ENCODE peak calls at places on chromosomes 1 and 21, in seven cellular contexts. K, N, W, Y, A, M and R are unnamed samples.

GRCh38 chr21:24205317-24205716 is 1402.0 kb downstream of the MRPL39 start:
- DNase-seq in W (no peak), N (no peak), Y (no peak), M (no peak), K (no peak), A (no peak), R (no peak)

GRCh38 chr1:226223786-226224244 is 351 bp downstream of the MIXL1 start:
- DNase-seq in N (peak), M (peak), Y (no peak), A (no peak), W (peak), K (no peak), R (no peak)

GRCh38 chr1:205493241-205494085 is 11.0 kb upstream of the CDK18 start:
- DNase-seq in M (peak), N (no peak), Y (peak), W (peak), K (no peak), A (peak), R (no peak)

GRCh38 chr1:180815188-180815587 is 97.5 kb upstream of the KIAA1614 start:
- DNase-seq in M (no peak), W (no peak), K (no peak), Y (no peak), N (peak), A (peak), R (no peak)

GRCh38 chr1:100834779-100835645 is 59.6 kb downstream of the EXTL2 start:
- DNase-seq in W (peak), K (peak), N (no peak), Y (no peak), M (peak), A (no peak), R (peak)

GRCh38 chr21:38256599-38257302 is at the start of gene KCNJ15:
- DNase-seq in N (no peak), K (no peak), W (no peak), M (no peak), Y (no peak), A (no peak), R (no peak)

GRCh38 chr1:168362991-168363390 is 82.3 kb downstream of the TBX19 start:
- DNase-seq in K (peak), Y (no peak), N (no peak), A (no peak), W (no peak), M (no peak), R (no peak)

GRCh38 chr1:190344454-190344853 is 133.2 kb downstream of the BRINP3 start:
- DNase-seq in N (no peak), A (no peak), M (no peak), K (no peak), W (no peak), Y (no peak), R (no peak)

GRCh38 chr1:197706593-197706992 is 68.7 kb downstream of the DENND1B start:
- DNase-seq in W (no peak), A (no peak), Y (no peak), M (no peak), K (no peak), N (no peak), R (no peak)

GRCh38 chr1:36160949-36161485 is 5.1 kb downstream of the MAP7D1 start:
- DNase-seq in Y (peak), M (peak), N (no peak), W (peak), K (peak), A (peak), R (peak)

GRCh38 chr1:192474080-192474683 is 101.4 kb upstream of the RGS1 start:
- DNase-seq in K (no peak), Y (no peak), A (peak), W (no peak), M (peak), N (peak), R (peak)

GRCh38 chr1:180899262-180899661 is 13.4 kb upstream of the KIAA1614 start:
- DNase-seq in W (no peak), K (no peak), Y (no peak), A (no peak), M (no peak), N (no peak), R (no peak)

GRCh38 chr1:65417729-65418128 is 2.7 kb upstream of the LEPR start:
- DNase-seq in K (no peak), Y (peak), N (no peak), M (no peak), W (peak), A (no peak), R (no peak)

GRCh38 chr1:43065191-43065590 is 106.5 kb upstream of the SLC2A1 start:
- DNase-seq in K (no peak), A (no peak), M (no peak), N (no peak), Y (no peak), W (no peak), R (no peak)

GRCh38 chr1:25442178-25442577 is 11.5 kb downstream of the MACO1 start:
- DNase-seq in Y (no peak), N (no peak), M (peak), W (peak), K (no peak), A (no peak), R (peak)

GRCh38 chr1:198116469-198116868 is 40.3 kb upstream of the NEK7 start:
- DNase-seq in M (no peak), K (no peak), W (no peak), N (no peak), A (no peak), Y (no peak), R (no peak)

GRCh38 chr1:44015206-44015605 is 16.1 kb downstream of the SLC6A9 start:
- DNase-seq in Y (no peak), M (no peak), K (no peak), W (no peak), A (no peak), N (no peak), R (no peak)

GRCh38 chr1:244106837-244107491 is 55.9 kb downstream of the ZBTB18 start:
- DNase-seq in M (no peak), N (peak), W (no peak), Y (no peak), A (no peak), K (no peak), R (no peak)

GRCh38 chr1:227886503-227886961 is 61.2 kb downstream of the WNT9A start:
- DNase-seq in K (no peak), Y (no peak), M (no peak), N (no peak), A (no peak), W (peak), R (no peak)